ENCODE peak calls at places on chromosomes 7 and 10, in ten cellular contexts. One of them, this sample, is unnamed. For H3K27me3, the result is how much of the 10 kb centered on the place peaks cover.

GRCh38 chr10:78754269-78755074 is 314.3 kb upstream of the ZMIZ1 start:
- DNase-seq in AG04450: peak
- DNase-seq in HL-60: peak
- DNase-seq in IMR-90: peak
- DNase-seq in upper lobe of right lung: no peak
- DNase-seq in MM.1S: no peak
- DNase-seq in HCT116: no peak
- DNase-seq in left ventricle myocardium inferior: no peak
- DNase-seq in neural progenitor cell: peak
- DNase-seq in Peyer's patch: no peak
- DNase-seq in this sample: no peak

GRCh38 chr10:131198843-131199242 is 112.7 kb downstream of the TCERG1L start:
- DNase-seq in AG04450: no peak
- DNase-seq in HL-60: no peak
- DNase-seq in IMR-90: no peak
- DNase-seq in upper lobe of right lung: peak
- DNase-seq in MM.1S: no peak
- DNase-seq in HCT116: no peak
- DNase-seq in left ventricle myocardium inferior: no peak
- DNase-seq in neural progenitor cell: no peak
- DNase-seq in Peyer's patch: no peak
- DNase-seq in this sample: no peak

GRCh38 chr7:38398725-38399321 is 125.4 kb upstream of the TARP start:
- DNase-seq in AG04450: peak
- DNase-seq in HL-60: peak
- DNase-seq in IMR-90: peak
- DNase-seq in upper lobe of right lung: peak
- DNase-seq in MM.1S: peak
- DNase-seq in HCT116: peak
- DNase-seq in left ventricle myocardium inferior: peak
- DNase-seq in neural progenitor cell: peak
- DNase-seq in Peyer's patch: peak
- DNase-seq in this sample: peak

GRCh38 chr10:129553928-129554327 is 86.9 kb downstream of the MGMT start:
- DNase-seq in AG04450: no peak
- DNase-seq in HL-60: no peak
- DNase-seq in IMR-90: no peak
- DNase-seq in upper lobe of right lung: no peak
- DNase-seq in MM.1S: no peak
- DNase-seq in HCT116: no peak
- DNase-seq in left ventricle myocardium inferior: no peak
- DNase-seq in neural progenitor cell: no peak
- DNase-seq in Peyer's patch: no peak
- DNase-seq in this sample: no peak

GRCh38 chr7:7772385-7772784 is 54.0 kb upstream of the RPA3 start:
- DNase-seq in AG04450: no peak
- DNase-seq in HL-60: no peak
- DNase-seq in IMR-90: peak
- DNase-seq in upper lobe of right lung: no peak
- DNase-seq in MM.1S: no peak
- DNase-seq in HCT116: no peak
- DNase-seq in left ventricle myocardium inferior: no peak
- DNase-seq in neural progenitor cell: no peak
- DNase-seq in Peyer's patch: peak
- DNase-seq in this sample: peak

GRCh38 chr10:69468771-69469129 is 17.5 kb downstream of the TSPAN15 start:
- DNase-seq in AG04450: no peak
- DNase-seq in HL-60: no peak
- DNase-seq in IMR-90: no peak
- DNase-seq in upper lobe of right lung: no peak
- DNase-seq in MM.1S: no peak
- DNase-seq in HCT116: no peak
- DNase-seq in left ventricle myocardium inferior: no peak
- DNase-seq in neural progenitor cell: no peak
- DNase-seq in Peyer's patch: no peak
- DNase-seq in this sample: peak

GRCh38 chr10:15245530-15245929 is 77.0 kb upstream of the NMT2 start:
- DNase-seq in AG04450: no peak
- DNase-seq in HL-60: no peak
- DNase-seq in IMR-90: no peak
- DNase-seq in upper lobe of right lung: no peak
- DNase-seq in MM.1S: no peak
- DNase-seq in HCT116: peak
- DNase-seq in left ventricle myocardium inferior: no peak
- DNase-seq in neural progenitor cell: peak
- DNase-seq in Peyer's patch: no peak
- DNase-seq in this sample: no peak

GRCh38 chr7:140653319-140654108 is 12.9 kb upstream of the DENND2A start:
- DNase-seq in AG04450: peak
- DNase-seq in HL-60: peak
- DNase-seq in IMR-90: peak
- DNase-seq in upper lobe of right lung: peak
- DNase-seq in MM.1S: peak
- DNase-seq in HCT116: peak
- DNase-seq in left ventricle myocardium inferior: no peak
- DNase-seq in neural progenitor cell: peak
- DNase-seq in Peyer's patch: no peak
- DNase-seq in this sample: peak

GRCh38 chr10:111872591-111872990 is 311.0 kb downstream of the GPAM start:
- DNase-seq in AG04450: no peak
- DNase-seq in HL-60: no peak
- DNase-seq in IMR-90: no peak
- DNase-seq in upper lobe of right lung: no peak
- DNase-seq in MM.1S: peak
- DNase-seq in HCT116: no peak
- DNase-seq in left ventricle myocardium inferior: no peak
- DNase-seq in neural progenitor cell: no peak
- DNase-seq in Peyer's patch: no peak
- DNase-seq in this sample: peak

DNA sequence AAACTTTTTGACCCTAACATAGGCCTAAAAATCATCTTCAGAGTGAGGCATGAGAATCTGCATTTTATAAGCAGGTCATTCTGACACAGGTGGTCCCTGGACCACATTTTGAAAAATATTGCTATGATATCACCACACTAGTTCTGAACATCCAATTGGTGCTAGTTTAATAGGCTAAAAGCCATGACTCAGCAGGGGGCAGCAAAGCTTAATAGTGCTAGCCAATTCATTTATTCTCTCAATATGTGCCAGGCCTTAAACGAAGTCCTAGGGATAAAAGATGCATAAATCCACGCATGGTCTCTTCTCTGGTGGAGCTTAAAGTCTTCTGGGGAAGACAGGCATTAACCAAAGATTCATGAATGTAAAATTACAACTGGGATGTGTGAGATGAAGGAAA is 10.2 kb upstream of the SLC25A28 start:
- DNase-seq in AG04450: peak
- DNase-seq in HL-60: no peak
- DNase-seq in IMR-90: peak
- DNase-seq in upper lobe of right lung: no peak
- DNase-seq in MM.1S: peak
- DNase-seq in HCT116: peak
- DNase-seq in left ventricle myocardium inferior: no peak
- DNase-seq in neural progenitor cell: peak
- DNase-seq in Peyer's patch: no peak
- DNase-seq in this sample: peak
- TF ChIP-seq CTCF in AG04450: peak
- TF ChIP-seq CTCF in HL-60: peak
- TF ChIP-seq CTCF in IMR-90: peak
- TF ChIP-seq CTCF in upper lobe of right lung: peak
- TF ChIP-seq CTCF in MM.1S: peak
- TF ChIP-seq CTCF in HCT116: peak
- TF ChIP-seq CTCF in left ventricle myocardium inferior: peak
- TF ChIP-seq CTCF in neural progenitor cell: no peak
- TF ChIP-seq CTCF in Peyer's patch: peak
- TF ChIP-seq CTCF in this sample: peak

GRCh38 chr10:127576011-127576410 is 26.9 kb downstream of the NPS start:
- DNase-seq in AG04450: no peak
- DNase-seq in HL-60: no peak
- DNase-seq in IMR-90: no peak
- DNase-seq in upper lobe of right lung: no peak
- DNase-seq in MM.1S: no peak
- DNase-seq in HCT116: no peak
- DNase-seq in left ventricle myocardium inferior: no peak
- DNase-seq in neural progenitor cell: no peak
- DNase-seq in Peyer's patch: no peak
- DNase-seq in this sample: no peak

GRCh38 chr10:127577376-127577775 is 28.3 kb downstream of the NPS start:
- DNase-seq in AG04450: no peak
- DNase-seq in HL-60: no peak
- DNase-seq in IMR-90: peak
- DNase-seq in upper lobe of right lung: no peak
- DNase-seq in MM.1S: no peak
- DNase-seq in HCT116: no peak
- DNase-seq in left ventricle myocardium inferior: no peak
- DNase-seq in neural progenitor cell: no peak
- DNase-seq in Peyer's patch: no peak
- DNase-seq in this sample: peak

GRCh38 chr10:127577878-127578627 is 28.9 kb downstream of the NPS start:
- DNase-seq in AG04450: no peak
- DNase-seq in HL-60: no peak
- DNase-seq in IMR-90: no peak
- DNase-seq in upper lobe of right lung: no peak
- DNase-seq in MM.1S: no peak
- DNase-seq in HCT116: no peak
- DNase-seq in left ventricle myocardium inferior: no peak
- DNase-seq in neural progenitor cell: no peak
- DNase-seq in Peyer's patch: no peak
- DNase-seq in this sample: no peak

GRCh38 chr10:127578628-127579305 is 29.7 kb downstream of the NPS start:
- DNase-seq in AG04450: no peak
- DNase-seq in HL-60: no peak
- DNase-seq in IMR-90: no peak
- DNase-seq in upper lobe of right lung: no peak
- DNase-seq in MM.1S: no peak
- DNase-seq in HCT116: no peak
- DNase-seq in left ventricle myocardium inferior: no peak
- DNase-seq in neural progenitor cell: no peak
- DNase-seq in Peyer's patch: no peak
- DNase-seq in this sample: no peak

GRCh38 chr10:127576751-127577161 is 27.6 kb downstream of the NPS start:
- DNase-seq in AG04450: no peak
- DNase-seq in HL-60: no peak
- DNase-seq in IMR-90: no peak
- DNase-seq in upper lobe of right lung: no peak
- DNase-seq in MM.1S: no peak
- DNase-seq in HCT116: no peak
- DNase-seq in left ventricle myocardium inferior: no peak
- DNase-seq in neural progenitor cell: no peak
- DNase-seq in Peyer's patch: no peak
- DNase-seq in this sample: no peak
- H3K27me3 ChIP-seq in AG04450: under half
- H3K27me3 ChIP-seq in HL-60: under half
- H3K27me3 ChIP-seq in IMR-90: under half
- H3K27me3 ChIP-seq in upper lobe of right lung: under half
- H3K27me3 ChIP-seq in MM.1S: under half
- H3K27me3 ChIP-seq in HCT116: half or more
- H3K27me3 ChIP-seq in left ventricle myocardium inferior: under half
- H3K27me3 ChIP-seq in neural progenitor cell: under half
- H3K27me3 ChIP-seq in Peyer's patch: under half
- H3K27me3 ChIP-seq in this sample: under half

DNA sequence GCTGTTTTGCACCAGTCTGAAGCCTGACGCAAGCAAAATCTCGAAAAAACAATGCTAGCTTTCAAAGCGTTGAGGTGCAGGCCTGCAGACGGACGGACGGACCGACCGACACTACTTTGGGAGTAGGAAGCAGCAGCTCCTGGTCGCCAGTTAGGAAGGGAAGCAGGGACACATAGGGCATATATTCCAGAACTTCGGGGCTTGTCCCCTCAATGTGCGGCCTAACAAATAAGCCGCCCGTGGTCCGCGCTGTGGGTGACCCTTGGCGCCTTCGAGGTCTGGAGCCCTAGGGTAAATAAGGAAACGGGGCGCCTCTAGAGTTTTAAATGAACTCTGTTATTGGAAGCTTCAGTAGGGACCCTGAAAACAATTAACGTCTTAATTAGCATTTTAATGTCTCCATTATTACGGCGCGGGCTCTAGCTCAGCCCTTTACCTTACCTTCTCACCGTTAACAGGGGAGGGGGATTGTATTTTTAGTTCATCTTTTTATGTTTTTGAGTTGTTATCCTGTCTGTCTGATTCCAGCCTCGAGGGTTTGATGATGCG is 1.4 kb downstream of the HHEX start:
- DNase-seq in AG04450: no peak
- DNase-seq in HL-60: peak
- DNase-seq in IMR-90: no peak
- DNase-seq in upper lobe of right lung: no peak
- DNase-seq in MM.1S: no peak
- DNase-seq in HCT116: no peak
- DNase-seq in left ventricle myocardium inferior: peak
- DNase-seq in neural progenitor cell: peak
- DNase-seq in Peyer's patch: peak
- DNase-seq in this sample: no peak
- H3K4me3 ChIP-seq in AG04450: peak
- H3K4me3 ChIP-seq in HL-60: peak
- H3K4me3 ChIP-seq in IMR-90: peak
- H3K4me3 ChIP-seq in upper lobe of right lung: peak
- H3K4me3 ChIP-seq in MM.1S: no peak
- H3K4me3 ChIP-seq in HCT116: peak
- H3K4me3 ChIP-seq in left ventricle myocardium inferior: peak
- H3K4me3 ChIP-seq in neural progenitor cell: peak
- H3K4me3 ChIP-seq in Peyer's patch: peak
- H3K4me3 ChIP-seq in this sample: no peak

DNA sequence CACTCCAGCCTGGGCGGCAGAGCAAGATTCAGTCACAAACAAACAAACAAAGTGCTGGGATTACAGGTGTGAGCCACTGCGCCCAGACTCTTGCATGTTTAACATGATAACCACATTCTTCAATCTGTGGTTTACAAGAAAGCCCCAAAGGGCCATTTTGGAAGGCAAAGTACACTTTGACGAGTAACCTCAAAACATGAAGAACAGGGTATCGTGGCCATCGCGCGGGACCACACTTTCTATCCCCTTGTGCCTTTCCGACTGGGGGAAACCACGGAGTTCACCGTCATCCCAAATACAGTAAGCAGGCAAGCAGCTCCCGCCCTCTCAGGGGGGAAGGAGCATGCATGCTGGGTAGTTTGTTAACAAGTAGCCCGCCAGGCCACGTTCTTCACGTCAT is 125.2 kb downstream of the RNF216 start:
- DNase-seq in AG04450: no peak
- DNase-seq in HL-60: no peak
- DNase-seq in IMR-90: no peak
- DNase-seq in upper lobe of right lung: no peak
- DNase-seq in MM.1S: no peak
- DNase-seq in HCT116: no peak
- DNase-seq in left ventricle myocardium inferior: no peak
- DNase-seq in neural progenitor cell: no peak
- DNase-seq in Peyer's patch: no peak
- DNase-seq in this sample: no peak
- TF ChIP-seq CTCF in AG04450: no peak
- TF ChIP-seq CTCF in HL-60: no peak
- TF ChIP-seq CTCF in IMR-90: no peak
- TF ChIP-seq CTCF in upper lobe of right lung: no peak
- TF ChIP-seq CTCF in MM.1S: no peak
- TF ChIP-seq CTCF in HCT116: no peak
- TF ChIP-seq CTCF in left ventricle myocardium inferior: no peak
- TF ChIP-seq CTCF in neural progenitor cell: no peak
- TF ChIP-seq CTCF in Peyer's patch: no peak
- TF ChIP-seq CTCF in this sample: no peak

This sample was measured in bronchial epithelial cell.